ENCODE peak calls at places on chromosomes 6 and 20, in four cellular contexts. H, J, Y and C are unnamed samples.

GRCh38 chr6:128511518-128511917 is 8.9 kb downstream of the PTPRK start:
- DNase-seq in H (no peak), J (no peak), Y (no peak), C (no peak)

GRCh38 chr6:9504191-9504590 is 910.7 kb downstream of the TFAP2A start:
- DNase-seq in H (no peak), J (no peak), Y (no peak), C (no peak)

GRCh38 chr20:22684763-22685443 is 100.5 kb upstream of the FOXA2 start:
- DNase-seq in H (peak; percentile 11), J (no peak), Y (no peak), C (no peak)

GRCh38 chr6:158517581-158517980 is 42.3 kb upstream of the TMEM181 start:
- DNase-seq in H (no peak), J (no peak), Y (no peak), C (no peak)

GRCh38 chr6:140321891-140322290 is 947.4 kb upstream of the CITED2 start:
- DNase-seq in H (no peak), J (no peak), Y (no peak), C (no peak)

GRCh38 chr6:118401325-118401998 is 146.6 kb upstream of the PLN start:
- DNase-seq in H (no peak), J (no peak), Y (no peak), C (no peak)

GRCh38 chr6:80163754-80164187 is 57.3 kb downstream of the BCKDHB start:
- DNase-seq in H (no peak), J (no peak), Y (no peak), C (no peak)

GRCh38 chr20:59753836-59754235 is 149.5 kb downstream of the PHACTR3 start:
- DNase-seq in H (no peak), J (no peak), Y (no peak), C (no peak)

GRCh38 chr20:7333846-7334245 is 566.4 kb downstream of the BMP2 start:
- DNase-seq in H (no peak), J (no peak), Y (no peak), C (no peak)

GRCh38 chr6:106287215-106287614 is 38.3 kb downstream of the ATG5 start:
- DNase-seq in H (no peak), J (no peak), Y (no peak), C (no peak)

GRCh38 chr6:136676075-136676474 is 116.2 kb downstream of the MAP3K5 start:
- DNase-seq in H (no peak), J (no peak), Y (no peak), C (no peak)

GRCh38 chr20:25063546-25063945 is 5.6 kb upstream of the ACSS1 start:
- DNase-seq in H (no peak), J (no peak), Y (peak; percentile 17), C (peak; percentile 48)

GRCh38 chr6:99467509-99468106 is 42.5 kb upstream of the PNISR start:
- DNase-seq in H (peak; percentile 27), J (no peak), Y (no peak), C (no peak)

GRCh38 chr6:114267897-114268296 is 74.9 kb downstream of the HS3ST5 start:
- DNase-seq in H (no peak), J (no peak), Y (no peak), C (no peak)

GRCh38 chr20:12012241-12013222 is 94.8 kb downstream of the BTBD3 start:
- DNase-seq in H (peak; percentile 46), J (no peak), Y (peak; percentile 28), C (no peak)

GRCh38 chr6:30163090-30163917 is at the start of gene TRIM15:
- DNase-seq in H (no peak), J (no peak), Y (no peak), C (no peak)
- TF ChIP-seq EP300 in H (no peak), J (no peak), Y (no peak), C (no peak)

DNA sequence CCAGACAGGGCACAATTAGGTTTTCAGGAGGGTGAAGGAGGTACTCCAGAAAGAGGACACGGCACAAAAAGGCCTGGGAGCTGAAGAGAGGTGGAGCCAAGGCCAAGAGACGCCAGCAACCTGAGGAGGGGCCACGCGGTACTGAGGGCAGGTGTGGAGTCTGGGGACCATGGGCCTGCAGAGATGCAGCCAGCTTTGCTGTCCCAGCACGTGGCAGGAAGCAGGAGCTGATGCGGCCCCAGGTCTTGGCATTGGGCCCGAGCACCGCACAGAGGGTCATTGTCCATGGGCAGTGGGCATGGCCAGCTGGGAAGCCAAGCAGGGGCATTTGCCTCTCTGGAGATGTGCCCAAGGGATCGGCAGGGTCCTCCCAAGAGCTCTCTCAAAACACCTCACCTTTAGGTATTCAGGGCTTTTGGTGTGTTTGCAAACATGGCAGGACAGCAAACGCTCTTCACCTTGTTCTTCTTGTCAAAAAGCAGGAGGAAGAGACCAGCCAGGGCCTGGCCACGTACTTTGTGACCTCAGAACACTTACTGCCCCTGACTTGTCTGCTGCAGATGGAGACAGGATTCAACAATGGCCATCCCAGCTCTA is 1.4 kb upstream of the BPIFB1 start:
- DNase-seq in H (no peak), J (no peak), Y (no peak), C (no peak)
- TF ChIP-seq POLR2AphosphoS5 in H (no peak), J (no peak), Y (no peak), C (no peak)

GRCh38 chr6:133778414-133778813 is 110.5 kb upstream of the TCF21 start:
- DNase-seq in H (no peak), J (no peak), Y (no peak), C (no peak)
- TF ChIP-seq EP300 in H (no peak), J (no peak), Y (no peak), C (no peak)

DNA sequence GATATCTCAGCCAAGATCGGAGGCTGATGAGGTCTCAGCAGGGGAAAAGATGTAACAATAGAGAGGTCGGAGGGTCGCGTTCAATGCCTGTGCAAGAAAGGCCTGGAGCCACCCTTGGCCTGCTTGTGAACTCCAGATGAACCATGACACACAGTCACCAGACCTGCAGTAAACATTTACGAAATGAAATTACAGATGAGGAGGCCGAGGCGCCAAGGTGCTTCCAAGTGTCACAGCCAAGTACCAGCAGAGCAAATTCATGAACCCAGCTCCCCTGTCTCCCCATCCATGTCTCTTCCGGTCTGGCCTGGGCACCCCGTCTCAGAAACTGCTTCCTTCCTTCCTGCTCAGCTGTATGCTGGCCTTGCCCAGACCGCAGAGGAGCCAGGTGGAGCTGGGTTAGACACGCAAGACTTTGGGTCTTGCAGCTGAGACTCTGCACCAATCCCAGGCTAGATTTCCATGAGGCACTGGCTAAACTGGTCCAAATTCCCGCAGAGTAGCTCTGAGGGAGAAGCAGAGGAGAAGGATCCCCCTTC is 48.1 kb downstream of the CHMP4B start:
- DNase-seq in H (no peak), J (no peak), Y (no peak), C (no peak)
- TF ChIP-seq POLR2AphosphoS5 in H (no peak), J (no peak), Y (no peak), C (no peak)

GRCh38 chr6:16982827-16983226 is 119.0 kb upstream of the STMND1 start:
- DNase-seq in H (no peak), J (no peak), Y (no peak), C (no peak)

GRCh38 chr6:16989382-16989781 is 112.5 kb upstream of the STMND1 start:
- DNase-seq in H (no peak), J (no peak), Y (no peak), C (no peak)

GRCh38 chr6:16985484-16986284 is 116.2 kb upstream of the STMND1 start:
- DNase-seq in H (no peak), J (no peak), Y (no peak), C (peak; percentile 70)
- TF ChIP-seq EP300 in H (no peak), J (no peak), Y (no peak), C (peak; percentile 29)

GRCh38 chr20:62745959-62746288 is 37.3 kb downstream of the NTSR1 start:
- DNase-seq in H (no peak), J (no peak), Y (no peak), C (peak; percentile 64)
- TF ChIP-seq POLR2AphosphoS5 in H (no peak), J (no peak), Y (no peak), C (no peak)

DNA sequence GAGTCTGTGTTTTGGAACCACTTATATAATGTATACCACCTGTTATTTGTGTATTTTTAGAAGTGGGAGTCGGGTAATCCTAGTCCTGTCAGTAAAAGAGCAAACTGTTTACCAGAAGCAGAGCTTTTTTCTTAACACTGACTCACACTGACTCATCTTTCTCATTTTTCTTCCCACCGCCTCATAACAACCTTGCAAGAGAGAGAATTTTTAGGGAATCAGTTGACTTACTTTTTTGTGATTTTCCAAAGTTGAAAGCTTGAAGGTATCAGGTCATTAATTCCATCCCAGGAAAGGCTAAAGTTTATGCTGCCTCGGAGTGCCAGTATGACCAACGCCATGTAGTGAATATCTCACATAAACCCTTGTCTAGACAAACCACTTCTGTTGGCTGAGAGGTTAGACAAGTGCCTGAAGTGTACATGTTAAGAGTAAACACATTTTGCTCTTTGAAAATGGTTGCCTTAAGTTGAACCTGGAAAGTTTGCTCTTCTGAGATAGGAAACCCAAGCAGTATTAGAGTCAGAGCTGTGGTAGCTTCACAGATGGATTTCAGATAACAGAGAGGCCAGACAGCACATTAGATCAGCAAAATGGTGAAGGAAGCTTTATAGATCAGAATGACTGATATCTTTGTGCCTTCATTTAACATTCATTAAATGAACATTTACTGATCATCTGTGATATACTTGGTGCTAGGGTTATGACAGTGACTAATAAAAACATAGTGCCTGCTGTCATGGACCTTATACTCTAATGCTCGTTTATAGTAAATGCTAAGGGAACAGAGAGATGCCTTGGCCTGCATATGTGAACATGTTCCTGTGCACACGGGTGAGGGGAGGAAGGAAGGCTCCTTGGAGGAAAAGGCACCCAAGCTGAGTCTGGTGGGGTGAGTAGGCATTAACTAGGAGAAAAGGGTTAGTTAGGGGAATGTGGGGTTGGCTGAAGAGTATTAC is 29.1 kb upstream of the PKIG start:
- DNase-seq in H (no peak), J (no peak), Y (no peak), C (no peak)
- TF ChIP-seq EP300 in H (peak; percentile 13), J (no peak), Y (no peak), C (no peak)

GRCh38 chr6:7938562-7939185 is 28.1 kb upstream of the TXNDC5 start:
- DNase-seq in H (no peak), J (no peak), Y (no peak), C (no peak)
- TF ChIP-seq POLR2AphosphoS5 in H (no peak), J (no peak), Y (no peak), C (no peak)